ENCODE peak calls at places on chromosomes 13 and 19, in eight cellular contexts. B is heart right ventricle, V is foreskin fibroblast, E is IMR-90, Z is mucosa of descending colon, K is lower leg skin, J is AG10803, M is GM06990. P is an unnamed sample.

GRCh38 chr19:7705387-7706187 is 3.7 kb upstream of the FCER2 start:
- DNase-seq in J (no peak), Z (peak; percentile 55), E (no peak), B (peak; percentile 44), M (peak; percentile 85), K (peak; percentile 37), V (no peak), P (peak; percentile 95)

GRCh38 chr13:52001120-52001731 is 10.0 kb downstream of the ATP7B start:
- DNase-seq in V (peak; percentile 12), E (peak; percentile 49), J (peak; percentile 55), B (no peak), Z (no peak), K (no peak), M (no peak), P (peak; percentile 18)

GRCh38 chr19:4609878-4610511 is 29.3 kb upstream of the TNFAIP8L1 start:
- DNase-seq in V (no peak), B (peak; percentile 18), M (no peak), E (no peak), J (no peak), Z (no peak), K (no peak), P (no peak)

GRCh38 chr19:28486934-28487333 is 726.0 kb downstream of the UQCRFS1 start:
- DNase-seq in K (no peak), B (no peak), E (no peak), M (no peak), V (no peak), Z (no peak), J (no peak), P (no peak)

GRCh38 chr13:23899555-23899954 is 2.3 kb upstream of the C1QTNF9B start:
- DNase-seq in J (peak; percentile 57), B (peak; percentile 59), K (no peak), E (peak; percentile 74), V (peak; percentile 53), Z (no peak), M (no peak), P (no peak)

GRCh38 chr13:29411493-29411892 is 184.0 kb downstream of the SLC7A1 start:
- DNase-seq in M (no peak), B (no peak), E (no peak), V (peak; percentile 35), J (peak; percentile 26), K (no peak), Z (no peak), P (no peak)

GRCh38 chr13:104105418-104106355 is 1039.5 kb upstream of the SLC10A2 start:
- DNase-seq in B (no peak), V (no peak), K (no peak), M (no peak), J (no peak), Z (no peak), E (no peak), P (no peak)

GRCh38 chr13:39037410-39037879 is 444 bp downstream of the PROSER1 start:
- DNase-seq in Z (no peak), V (no peak), M (no peak), E (no peak), J (no peak), K (peak; percentile 21), B (no peak), P (no peak)

GRCh38 chr19:46660008-46660517 is 919 bp downstream of the DACT3 start:
- DNase-seq in M (no peak), B (peak; percentile 39), E (no peak), K (no peak), V (no peak), J (no peak), Z (peak; percentile 35), P (no peak)

GRCh38 chr13:65112123-65113075 is 2117.7 kb downstream of the PCDH9 start:
- DNase-seq in K (no peak), E (peak; percentile 55), J (peak; percentile 64), M (no peak), B (no peak), V (peak; percentile 26), Z (no peak), P (no peak)

GRCh38 chr19:55276720-55277430 is 3.0 kb downstream of the HSPBP1 start:
- DNase-seq in J (no peak), E (no peak), K (no peak), M (peak; percentile 46), B (no peak), Z (no peak), V (no peak), P (no peak)

GRCh38 chr19:53649746-53650593 is 18.2 kb downstream of the DPRX start:
- DNase-seq in B (no peak), E (no peak), V (no peak), J (no peak), M (no peak), K (no peak), Z (no peak), P (no peak)

GRCh38 chr19:28883241-28883693 is 329.7 kb downstream of the UQCRFS1 start:
- DNase-seq in B (peak; percentile 58), K (peak; percentile 15), J (peak; percentile 68), E (peak; percentile 41), M (no peak), V (peak; percentile 8), Z (no peak), P (no peak)

GRCh38 chr19:56290104-56290503 is 17.6 kb downstream of the EDDM13 start:
- DNase-seq in M (no peak), V (no peak), J (no peak), Z (no peak), K (no peak), E (no peak), B (no peak), P (no peak)

GRCh38 chr19:36014029-36014924 is at the start of gene ALKBH6:
- DNase-seq in M (peak; percentile 99), K (peak; percentile 99), B (peak; percentile 100), V (peak; percentile 98), E (peak; percentile 97), Z (peak; percentile 100), J (peak; percentile 97), P (peak; percentile 95)

GRCh38 chr13:92530364-92530763 is 696.2 kb upstream of the GPC6 start:
- DNase-seq in Z (no peak), M (no peak), E (peak; percentile 3), J (no peak), K (no peak), B (no peak), V (no peak), P (no peak)

GRCh38 chr19:35088514-35088913 is 27.1 kb upstream of the FXYD3 start:
- DNase-seq in B (no peak), M (no peak), V (peak; percentile 89), Z (no peak), K (no peak), J (peak; percentile 95), E (peak; percentile 87), P (no peak)

GRCh38 chr13:77833331-77833863 is 85.2 kb downstream of the EDNRB start:
- DNase-seq in M (no peak), V (no peak), J (peak; percentile 60), B (peak; percentile 24), Z (no peak), E (peak; percentile 88), K (peak; percentile 29), P (no peak)

GRCh38 chr13:36841411-36841810 is 22.4 kb downstream of the RFXAP start:
- DNase-seq in V (no peak), M (no peak), K (no peak), E (no peak), Z (no peak), J (no peak), B (no peak), P (no peak)
- TF ChIP-seq CTCF in V (no peak), M (no peak), K (no peak), E (peak; percentile 17), Z (no peak), J (no peak), B (no peak), P (no peak)

GRCh38 chr19:38666662-38667448 is 19.4 kb downstream of the ACTN4 start:
- DNase-seq in K (no peak), J (peak; percentile 87), E (peak; percentile 81), M (no peak), B (peak; percentile 76), V (peak; percentile 68), Z (peak; percentile 44), P (no peak)
- H3K4me3 ChIP-seq in K (no peak overlapping the region), J (no peak overlapping the region), E (no peak overlapping the region), M (no peak overlapping the region), B (peak overlapping the region; percentile 5), V (no peak overlapping the region), Z (no peak overlapping the region), P (no peak overlapping the region)

GRCh38 chr19:52188822-52189744 is 769 bp upstream of the PPP2R1A start:
- DNase-seq in K (peak; percentile 79), E (no peak), M (peak; percentile 97), Z (no peak), V (no peak), B (no peak), J (no peak), P (no peak)
- TF ChIP-seq CTCF in K (no peak), E (no peak), M (peak; percentile 18), Z (no peak), V (no peak), B (no peak), J (no peak), P (no peak)

GRCh38 chr19:1250374-1251232 is 2.2 kb downstream of the MIDN start:
- DNase-seq in J (peak; percentile 69), Z (peak; percentile 75), V (no peak), B (peak; percentile 76), K (no peak), E (peak; percentile 60), M (peak; percentile 71), P (no peak)

GRCh38 chr19:1249990-1250298 is 1.6 kb downstream of the MIDN start:
- DNase-seq in V (no peak), M (no peak), B (no peak), E (no peak), Z (no peak), J (no peak), K (no peak), P (no peak)

GRCh38 chr19:1252221-1252817 is 3.9 kb downstream of the MIDN start:
- DNase-seq in E (peak; percentile 88), V (peak; percentile 97), K (no peak), Z (peak; percentile 88), J (peak; percentile 99), B (peak; percentile 91), M (peak; percentile 71), P (no peak)

GRCh38 chr19:1251503-1252220 is 3.3 kb downstream of the MIDN start:
- DNase-seq in K (no peak), B (no peak), M (peak; percentile 66), J (no peak), Z (peak; percentile 85), E (no peak), V (no peak), P (no peak)

GRCh38 chr19:1251233-1251502 is 2.8 kb downstream of the MIDN start:
- DNase-seq in Z (no peak), J (peak; percentile 78), B (peak; percentile 86), V (no peak), M (no peak), E (peak; percentile 68), K (no peak), P (no peak)
- H3K4me3 ChIP-seq in Z (peak overlapping the region; percentile 56), J (peak overlapping the region; percentile 88), B (peak overlapping the region; percentile 99), V (peak overlapping the region; percentile 76), M (peak overlapping the region; percentile 94), E (peak overlapping the region; percentile 94), K (peak overlapping the region; percentile 75), P (peak overlapping the region; percentile 80)

P was measured in GM12864.